ENCODE peak calls at places on chromosome 3, in nine cellular contexts. H, I, C, V, O, U, J, P and W are unnamed samples.

GRCh38 chr3:70989174-70989573 is 594.4 kb downstream of the FOXP1 start:
- DNase-seq in P (peak; percentile 82), I (peak; percentile 53), H (no peak), C (no peak), O (no peak), V (no peak), J (no peak), U (peak; percentile 75), W (no peak)

GRCh38 chr3:41199866-41200668 is 762 bp downstream of the CTNNB1 start:
- DNase-seq in U (peak; percentile 33), P (no peak), H (no peak), I (no peak), O (peak; percentile 43), J (peak; percentile 24), V (no peak), C (peak; percentile 7), W (no peak)

GRCh38 chr3:196670335-196670734 is 30.8 kb downstream of the NRROS start:
- DNase-seq in O (no peak), I (no peak), J (no peak), H (no peak), C (no peak), U (no peak), P (no peak), V (no peak), W (no peak)

GRCh38 chr3:48598323-48599076 is 3.4 kb upstream of the COL7A1 start:
- DNase-seq in J (no peak), H (peak; percentile 76), V (no peak), C (no peak), I (peak; percentile 67), P (peak; percentile 92), O (peak; percentile 96), U (peak; percentile 86), W (no peak)

GRCh38 chr3:39103324-39103693 is 4.1 kb downstream of the GORASP1 start:
- DNase-seq in P (no peak), J (no peak), H (no peak), O (no peak), V (no peak), I (no peak), U (no peak), C (no peak), W (no peak)

GRCh38 chr3:46130631-46131310 is 77.3 kb downstream of the CCR1 start:
- DNase-seq in J (no peak), O (no peak), P (no peak), I (no peak), H (no peak), V (no peak), C (no peak), U (no peak), W (no peak)

GRCh38 chr3:51718547-51719412 is 11.9 kb downstream of the GRM2 start:
- DNase-seq in C (peak; percentile 75), O (peak; percentile 61), P (peak; percentile 55), U (peak; percentile 17), I (no peak), V (no peak), H (peak; percentile 70), J (peak; percentile 96), W (no peak)

GRCh38 chr3:15823092-15823491 is 25.3 kb upstream of the ANKRD28 start:
- DNase-seq in O (no peak), P (no peak), V (no peak), U (no peak), I (no peak), C (no peak), J (peak; percentile 63), H (no peak), W (no peak)

GRCh38 chr3:30659270-30660127 is 53.1 kb downstream of the TGFBR2 start:
- DNase-seq in P (peak; percentile 97), O (peak; percentile 78), I (peak; percentile 91), H (peak; percentile 81), J (no peak), U (peak; percentile 95), C (no peak), V (no peak), W (no peak)

GRCh38 chr3:136070334-136070733 is 104.8 kb downstream of the PPP2R3A start:
- DNase-seq in J (no peak), C (no peak), U (peak; percentile 69), P (peak; percentile 90), I (peak; percentile 62), O (peak; percentile 80), H (no peak), V (no peak), W (no peak)

GRCh38 chr3:16297991-16298885 is 33.2 kb downstream of the OXNAD1 start:
- DNase-seq in P (no peak), I (no peak), H (no peak), C (no peak), V (no peak), J (no peak), U (peak; percentile 30), O (no peak), W (no peak)

GRCh38 chr3:119359476-119359998 is 65.4 kb downstream of the ARHGAP31 start:
- DNase-seq in H (no peak), C (no peak), J (no peak), O (no peak), I (no peak), P (no peak), V (no peak), U (no peak), W (no peak)

GRCh38 chr3:71566776-71567175 is 16.8 kb downstream of the FOXP1 start:
- DNase-seq in I (no peak), C (no peak), H (no peak), O (no peak), J (no peak), V (no peak), P (no peak), U (no peak), W (no peak)

GRCh38 chr3:47989981-47990440 is 26.2 kb downstream of the MAP4 start:
- DNase-seq in O (peak; percentile 82), U (peak; percentile 96), V (peak; percentile 20), P (peak; percentile 96), J (peak; percentile 74), C (peak; percentile 63), I (peak; percentile 96), H (peak; percentile 84), W (peak; percentile 31)

GRCh38 chr3:68876112-68876713 is 56.1 kb downstream of the TAFA4 start:
- DNase-seq in P (peak; percentile 76), O (peak; percentile 46), J (peak; percentile 40), V (no peak), C (peak; percentile 22), U (peak; percentile 82), I (peak; percentile 62), H (peak; percentile 66), W (no peak)

DNA sequence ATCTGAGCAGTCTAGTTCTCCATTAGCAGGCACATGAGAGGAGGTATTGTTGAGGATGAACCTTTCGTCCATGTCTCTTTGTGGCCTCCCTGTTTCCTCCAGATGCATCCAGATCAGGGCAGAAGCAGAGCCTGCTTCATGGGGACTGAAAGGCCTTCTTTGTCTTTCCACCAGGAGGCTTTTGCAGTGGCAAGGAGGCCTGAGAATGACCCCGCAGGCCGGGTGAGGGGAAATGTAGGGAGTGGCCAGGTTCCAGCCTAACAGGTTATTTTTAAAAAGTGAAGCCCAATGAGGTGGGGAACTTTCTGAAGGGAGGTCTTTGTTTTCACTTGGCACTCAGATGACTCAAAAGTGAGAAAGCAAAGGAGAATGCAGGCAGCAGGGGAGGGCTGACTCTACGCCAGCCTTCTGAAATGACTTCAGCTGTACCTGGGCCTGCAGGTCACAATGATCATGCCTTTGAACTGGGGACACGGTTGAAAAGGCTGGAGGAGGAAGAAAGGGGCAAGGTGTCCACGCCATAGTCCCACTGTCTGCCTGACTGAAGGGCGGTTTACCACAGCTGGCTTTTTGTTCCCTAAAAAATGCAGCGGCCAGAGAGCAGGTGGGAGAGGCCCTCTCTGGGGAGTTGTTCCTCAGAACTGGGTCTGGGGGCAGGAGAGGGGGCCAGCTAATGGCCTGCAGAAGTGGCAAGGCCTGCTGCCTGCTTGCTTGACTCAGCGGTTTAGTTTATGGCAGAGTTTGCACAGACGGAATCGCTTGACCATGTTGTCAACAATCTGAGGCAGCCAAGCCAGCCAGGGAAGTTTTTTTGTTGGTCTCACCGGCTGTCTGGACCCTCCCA is 28.7 kb downstream of the CMTM7 start:
- DNase-seq in P (no peak), I (no peak), J (no peak), O (peak; percentile 98), V (peak; percentile 63), H (peak; percentile 65), C (peak; percentile 24), U (peak; percentile 36), W (no peak)
- TF ChIP-seq CTCF in P (no peak), I (peak; percentile 26), J (no peak), O (peak; percentile 37), V (peak; percentile 25), H (no peak), C (peak; percentile 43), U (peak; percentile 25), W (no peak)

DNA sequence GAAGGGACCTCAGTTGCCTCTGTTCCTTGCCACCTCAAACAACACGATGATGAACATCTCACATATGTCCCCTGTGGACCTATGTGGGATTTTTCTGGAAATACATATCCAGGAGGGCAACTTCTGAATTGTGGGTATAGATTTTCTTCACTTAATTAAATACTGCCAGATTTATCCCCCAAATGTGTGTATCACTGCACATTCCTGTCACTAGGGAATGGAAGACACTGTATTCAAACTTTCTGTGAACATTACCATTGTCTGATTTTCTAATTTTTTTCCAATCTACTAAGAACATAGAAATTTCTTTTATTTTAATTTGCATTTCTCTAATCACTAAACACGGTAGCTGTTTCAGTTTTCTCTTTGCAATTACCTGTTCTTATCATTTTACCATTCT is 102.0 kb upstream of the MRPS22 start:
- DNase-seq in C (no peak), J (no peak), H (no peak), I (no peak), O (no peak), U (no peak), V (no peak), P (no peak), W (no peak)
- TF ChIP-seq CTCF in C (peak; percentile 26), J (no peak), H (no peak), I (no peak), O (peak; percentile 7), U (peak; percentile 21), V (no peak), P (peak; percentile 13), W (no peak)

GRCh38 chr3:186361612-186362408 is at the start of gene DGKG:
- DNase-seq in U (no peak), V (peak; percentile 78), O (peak; percentile 28), P (no peak), H (peak; percentile 8), J (peak; percentile 30), I (no peak), C (no peak), W (no peak)
- TF ChIP-seq CTCF in U (no peak), V (no peak), O (no peak), P (no peak), H (no peak), J (no peak), I (no peak), C (no peak), W (no peak)

DNA sequence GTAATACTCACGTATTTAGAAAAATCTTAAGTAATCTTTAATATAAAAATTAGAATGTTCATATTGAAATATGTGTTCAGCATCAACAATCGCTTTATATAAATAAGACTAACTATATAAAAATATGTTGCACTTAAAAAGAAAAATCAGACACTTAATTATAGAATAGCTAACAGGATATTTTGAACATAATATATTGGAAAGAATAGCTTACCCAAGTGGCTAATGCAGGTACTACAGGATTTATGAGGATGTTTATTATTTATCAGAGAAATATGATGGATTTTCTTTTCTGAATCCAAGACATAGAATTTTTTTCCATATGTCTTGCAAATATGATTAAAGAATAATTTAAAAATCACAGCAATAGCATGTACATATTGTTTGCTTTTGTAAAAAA is 567.9 kb upstream of the GBE1 start:
- DNase-seq in C (no peak), P (no peak), V (no peak), I (no peak), H (no peak), J (no peak), O (peak; percentile 1), U (no peak), W (no peak)
- TF ChIP-seq CTCF in C (peak; percentile 63), P (peak; percentile 24), V (peak; percentile 9), I (no peak), H (no peak), J (no peak), O (peak; percentile 40), U (peak; percentile 43), W (no peak)